ENCODE peak calls at places on chromosome 2, in ten cellular contexts. R, Y, H, C, Z, M, F, S, G and V are unnamed samples.

GRCh38 chr2:197251576-197251975 is 59.0 kb downstream of the ANKRD44 start:
- DNase-seq in F (no peak), S (no peak), Z (peak), C (no peak), M (no peak), H (no peak), R (no peak), G (no peak), Y (no peak), V (no peak)

GRCh38 chr2:216622526-216622925 is 10.7 kb upstream of the IGFBP2 start:
- DNase-seq in F (no peak), Y (no peak), C (no peak), G (no peak), M (no peak), Z (no peak), S (no peak), R (no peak), H (no peak), V (no peak)

GRCh38 chr2:219419331-219420197 is 1.4 kb downstream of the DES start:
- DNase-seq in M (no peak), Z (no peak), S (peak), R (no peak), Y (no peak), H (no peak), C (no peak), G (no peak), F (no peak), V (no peak)

GRCh38 chr2:55616509-55617159 is 788 bp downstream of the PPP4R3B start:
- DNase-seq in H (peak), Y (no peak), G (no peak), C (no peak), S (no peak), F (peak), Z (peak), M (no peak), R (peak), V (peak)

GRCh38 chr2:6639870-6640639 is 225.7 kb downstream of the CMPK2 start:
- DNase-seq in C (no peak), Z (no peak), Y (no peak), M (no peak), H (no peak), S (no peak), G (no peak), F (peak), R (no peak), V (no peak)

GRCh38 chr2:183149489-183149888 is 25.2 kb downstream of the NUP35 start:
- DNase-seq in Z (peak), M (no peak), S (no peak), F (no peak), R (no peak), G (no peak), Y (no peak), C (no peak), H (no peak), V (no peak)

GRCh38 chr2:64525323-64525625 is 1.1 kb downstream of the AFTPH start:
- DNase-seq in S (no peak), Y (no peak), M (peak), F (no peak), R (no peak), Z (peak), H (no peak), G (no peak), C (no peak), V (peak)

GRCh38 chr2:101980368-101980767 is 11.4 kb upstream of the IL1R2 start:
- DNase-seq in M (no peak), F (no peak), G (no peak), R (no peak), H (no peak), S (no peak), Z (no peak), C (no peak), Y (no peak), V (no peak)

GRCh38 chr2:172021955-172022354 is 22.2 kb downstream of the METAP1D start:
- DNase-seq in G (no peak), C (no peak), Z (peak), S (no peak), F (peak), H (no peak), R (no peak), Y (no peak), M (no peak), V (no peak)

GRCh38 chr2:224884188-224884587 is 158.1 kb downstream of the DOCK10 start:
- DNase-seq in C (no peak), G (no peak), M (no peak), H (no peak), S (no peak), R (no peak), Z (peak), Y (no peak), F (no peak), V (no peak)

GRCh38 chr2:84938194-84938879 is 32.6 kb upstream of the KCMF1 start:
- DNase-seq in G (no peak), C (no peak), M (no peak), F (no peak), S (no peak), Y (peak), Z (peak), H (peak), R (no peak), V (no peak)

GRCh38 chr2:132936261-132936660 is 266.3 kb upstream of the LYPD1 start:
- DNase-seq in H (no peak), S (no peak), G (no peak), R (no peak), Z (no peak), F (no peak), M (no peak), Y (no peak), C (no peak), V (no peak)

GRCh38 chr2:237297421-237298155 is 116.4 kb downstream of the COL6A3 start:
- DNase-seq in R (no peak), H (no peak), Y (no peak), S (no peak), C (no peak), Z (peak), M (no peak), G (no peak), F (no peak), V (no peak)

GRCh38 chr2:157460384-157460837 is 16.5 kb upstream of the CYTIP start:
- DNase-seq in C (no peak), Y (no peak), G (no peak), H (no peak), R (no peak), Z (no peak), M (no peak), F (no peak), S (no peak), V (no peak)

GRCh38 chr2:108409768-108410167 is 32.0 kb downstream of the SULT1C4 start:
- DNase-seq in G (no peak), R (no peak), H (no peak), Z (peak), Y (no peak), C (no peak), F (no peak), M (no peak), S (no peak), V (no peak)

GRCh38 chr2:18362696-18363095 is 197.8 kb downstream of the RDH14 start:
- DNase-seq in C (no peak), H (no peak), F (no peak), M (no peak), S (no peak), G (no peak), R (no peak), Y (no peak), Z (peak), V (no peak)

GRCh38 chr2:1907283-1907682 is 163.0 kb upstream of the PXDN start:
- DNase-seq in F (no peak), S (no peak), C (no peak), M (no peak), G (no peak), R (no peak), Y (no peak), H (no peak), Z (no peak), V (no peak)

GRCh38 chr2:136980303-136980702 is 215.0 kb downstream of the THSD7B start:
- DNase-seq in C (no peak), F (no peak), R (no peak), S (no peak), H (no peak), G (no peak), Z (no peak), M (no peak), Y (no peak), V (no peak)

GRCh38 chr2:55093381-55093780 is 43.1 kb upstream of the RTN4 start:
- DNase-seq in Y (peak), C (no peak), Z (peak), M (no peak), R (no peak), S (no peak), G (no peak), F (no peak), H (peak), V (no peak)

GRCh38 chr2:25926913-25927312 is 48.6 kb upstream of the ASXL2 start:
- DNase-seq in R (no peak), C (no peak), G (no peak), S (no peak), M (no peak), Z (no peak), F (no peak), H (no peak), Y (no peak), V (no peak)

GRCh38 chr2:25928668-25929067 is 50.4 kb upstream of the ASXL2 start:
- DNase-seq in Y (no peak), Z (no peak), R (no peak), H (no peak), G (no peak), F (no peak), S (no peak), M (no peak), C (no peak), V (no peak)

GRCh38 chr2:25929789-25930473 is 51.6 kb upstream of the ASXL2 start:
- DNase-seq in Z (no peak), H (no peak), G (no peak), F (no peak), C (no peak), M (no peak), Y (no peak), S (no peak), R (no peak), V (no peak)

DNA sequence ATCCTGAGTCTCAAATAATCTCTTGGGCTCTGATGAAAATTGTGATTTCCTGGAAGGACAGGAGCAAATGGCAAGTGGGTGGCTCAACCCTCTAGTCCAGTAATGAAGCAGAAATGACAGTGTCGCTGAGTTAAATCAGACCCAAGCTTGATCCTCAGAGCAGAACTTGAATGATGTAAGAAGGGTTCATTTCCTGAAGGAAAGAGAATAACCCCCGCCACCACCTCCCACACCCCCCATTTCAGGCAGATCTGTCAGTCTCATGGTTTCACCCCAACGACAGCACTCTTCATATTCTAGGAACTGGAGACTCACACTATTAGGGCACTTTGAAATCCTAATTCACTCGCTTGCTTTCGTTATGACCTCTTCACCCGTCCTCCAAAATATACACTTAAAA is 49.1 kb upstream of the ASXL2 start:
- DNase-seq in F (no peak), Y (no peak), R (no peak), Z (no peak), S (no peak), G (no peak), C (no peak), H (no peak), M (no peak), V (no peak)
- TF ChIP-seq CTCF in F (no peak), Y (no peak), R (no peak), Z (no peak), S (no peak), G (no peak), C (no peak), H (no peak), M (no peak), V (no peak)

GRCh38 chr2:177161741-177162440 is 50.7 kb upstream of the HNRNPA3 start:
- DNase-seq in M (peak), F (peak), Y (no peak), S (no peak), G (no peak), H (peak), C (no peak), R (no peak), Z (peak), V (no peak)
- TF ChIP-seq CTCF in M (peak), F (peak), Y (peak), S (peak), G (peak), H (peak), C (no peak), R (peak), Z (peak), V (peak)

GRCh38 chr2:43186679-43187374 is 39.6 kb downstream of the ZFP36L2 start:
- DNase-seq in F (no peak), Z (no peak), H (no peak), S (no peak), Y (no peak), M (no peak), R (no peak), C (peak), G (no peak), V (no peak)

GRCh38 chr2:43186321-43186678 is 40.1 kb downstream of the ZFP36L2 start:
- DNase-seq in H (no peak), Y (no peak), M (no peak), C (no peak), Z (no peak), S (no peak), G (no peak), F (no peak), R (no peak), V (no peak)

GRCh38 chr2:43183743-43184142 is 42.7 kb downstream of the ZFP36L2 start:
- DNase-seq in F (no peak), Y (no peak), Z (no peak), R (no peak), M (no peak), G (no peak), H (no peak), S (no peak), C (no peak), V (no peak)

GRCh38 chr2:43185146-43185545 is 41.3 kb downstream of the ZFP36L2 start:
- DNase-seq in H (peak), G (no peak), S (no peak), R (no peak), F (no peak), Y (peak), C (no peak), M (no peak), Z (no peak), V (no peak)

GRCh38 chr2:43184339-43184895 is 42.0 kb downstream of the ZFP36L2 start:
- DNase-seq in H (peak), S (no peak), C (no peak), Z (peak), F (no peak), R (no peak), M (no peak), G (no peak), Y (peak), V (no peak)
- TF ChIP-seq CTCF in H (no peak), S (no peak), C (no peak), Z (no peak), F (no peak), R (no peak), M (no peak), G (no peak), Y (no peak), V (no peak)

GRCh38 chr2:13524492-13524891 is 807.8 kb downstream of the TRIB2 start:
- DNase-seq in R (no peak), H (no peak), Z (no peak), M (no peak), Y (no peak), G (no peak), C (no peak), F (no peak), S (no peak), V (peak)

GRCh38 chr2:13522096-13522495 is 805.4 kb downstream of the TRIB2 start:
- DNase-seq in F (no peak), C (no peak), G (no peak), R (no peak), M (no peak), H (no peak), Z (no peak), Y (no peak), S (no peak), V (no peak)

DNA sequence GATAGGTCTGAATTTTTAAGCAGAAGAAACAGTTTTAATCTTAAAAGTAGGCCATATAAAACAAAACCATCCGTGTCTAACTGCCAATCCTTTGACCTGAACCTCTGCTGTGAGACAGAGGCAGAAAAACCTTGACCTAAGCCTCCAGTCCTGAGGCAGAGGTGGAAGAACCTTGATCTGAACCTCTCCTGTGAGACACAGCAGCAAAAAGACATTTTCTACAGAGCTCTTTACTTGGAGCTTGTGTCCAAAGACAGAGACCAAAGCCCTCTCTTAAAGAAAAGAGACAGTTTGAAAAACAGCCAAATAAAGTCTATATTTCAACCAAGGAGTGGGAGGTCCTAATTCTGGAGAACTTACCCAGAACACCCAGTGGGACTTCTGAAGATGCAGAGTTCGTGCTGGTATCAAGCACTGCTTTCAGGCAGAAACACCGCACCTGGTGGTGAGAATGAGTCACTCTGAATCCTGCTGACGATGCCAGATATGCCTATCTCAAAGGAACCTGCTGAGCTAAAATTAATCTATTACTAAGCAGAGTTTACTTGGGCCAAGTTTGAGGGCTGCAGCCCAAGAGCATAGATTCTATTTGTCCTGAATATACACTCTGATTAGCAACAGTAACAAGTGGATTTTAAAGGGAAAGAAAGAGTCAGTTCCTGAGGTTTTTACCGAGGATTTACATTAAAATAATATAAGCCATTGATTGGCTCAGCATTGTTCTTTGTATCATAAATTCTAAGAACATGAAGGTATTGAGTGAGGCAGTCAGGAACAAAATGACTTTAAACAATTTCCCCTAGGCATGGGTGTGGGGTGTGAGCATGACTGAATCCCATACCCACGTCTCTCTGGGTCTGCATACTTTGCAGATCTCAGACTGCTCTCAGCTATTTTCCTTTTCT is 806.4 kb downstream of the TRIB2 start:
- DNase-seq in Z (peak), C (no peak), H (peak), M (no peak), Y (no peak), G (no peak), F (no peak), R (no peak), S (no peak), V (peak)
- TF ChIP-seq CTCF in Z (no peak), C (no peak), H (no peak), M (no peak), Y (no peak), G (no peak), F (no peak), R (no peak), S (no peak), V (no peak)

DNA sequence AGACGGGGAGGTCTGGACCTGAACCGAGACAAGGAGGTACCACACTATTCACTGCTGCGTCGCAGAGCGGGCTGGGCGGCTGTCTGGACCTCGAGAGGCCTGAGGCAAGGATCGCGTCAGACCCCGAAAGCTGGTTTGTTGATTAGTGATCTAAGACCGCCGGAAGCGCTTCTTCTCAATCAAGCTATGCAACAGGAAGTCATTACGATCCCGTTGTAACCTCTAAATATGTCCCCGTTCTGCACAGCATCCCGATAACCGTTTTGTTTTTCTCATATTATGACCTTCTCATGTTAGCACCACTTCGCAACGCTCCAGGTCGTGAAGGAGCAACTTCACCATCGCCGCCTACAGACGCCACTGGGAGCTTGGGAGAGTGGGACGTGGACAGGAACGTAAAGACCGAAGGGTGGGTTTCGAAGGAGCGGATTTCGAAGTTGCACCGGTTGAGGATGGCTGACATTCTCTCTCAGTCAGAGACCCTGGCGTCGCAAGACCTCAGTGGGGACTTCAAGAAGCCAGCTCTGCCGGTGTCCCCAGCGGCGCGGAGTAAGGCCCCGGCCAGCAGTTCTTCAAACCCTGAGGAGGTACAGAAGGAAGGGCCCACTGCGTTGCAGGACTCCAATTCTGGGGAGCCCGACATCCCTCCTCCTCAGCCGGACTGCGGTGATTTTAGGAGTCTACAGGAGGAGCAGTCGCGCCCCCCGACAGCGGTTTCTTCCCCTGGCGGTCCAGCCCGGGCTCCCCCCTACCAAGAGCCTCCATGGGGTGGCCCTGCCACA is at the start of the genes SLC4A1AP and SUPT7L:
- DNase-seq in M (peak), Y (peak), R (peak), H (peak), S (peak), C (peak), F (peak), Z (peak), G (peak), V (peak)
- TF ChIP-seq CTCF in M (no peak), Y (peak), R (no peak), H (peak), S (no peak), C (no peak), F (peak), Z (peak), G (no peak), V (no peak)

DNA sequence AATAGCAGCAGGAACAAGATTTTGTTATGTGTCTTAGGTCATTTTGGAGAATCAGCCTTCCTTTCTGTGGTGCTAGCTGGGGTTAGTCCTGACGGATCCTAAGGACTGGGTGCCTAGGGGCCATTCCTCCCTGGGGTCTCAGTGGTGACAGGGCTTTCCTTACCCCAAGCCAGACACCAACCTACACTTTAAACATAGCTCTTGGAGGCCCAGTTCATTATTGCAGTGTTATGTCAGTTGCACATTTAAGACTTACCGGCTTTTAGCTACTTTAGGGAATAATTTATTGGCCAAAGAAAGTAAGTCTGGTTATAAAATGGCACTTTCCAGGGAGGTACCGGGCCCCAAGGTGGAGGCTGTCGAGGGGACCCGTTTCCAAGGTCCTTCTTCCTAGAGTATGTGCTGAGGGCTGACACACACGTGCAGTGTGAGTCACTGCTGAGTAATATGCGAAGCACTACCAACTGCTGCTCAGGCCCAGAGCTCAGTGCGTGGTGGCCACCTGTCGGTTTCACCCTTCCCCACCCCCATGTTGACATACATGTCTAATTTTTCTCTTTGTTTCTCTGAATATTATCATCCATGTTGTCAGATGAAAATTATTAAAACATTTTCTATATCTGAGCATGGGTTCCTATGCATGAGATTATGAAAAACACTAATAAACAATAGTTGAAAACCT is 37.0 kb upstream of the GRHL1 start:
- DNase-seq in H (peak), R (no peak), Y (peak), M (no peak), G (no peak), C (no peak), F (no peak), Z (peak), S (no peak), V (peak)
- TF ChIP-seq CTCF in H (peak), R (no peak), Y (peak), M (no peak), G (no peak), C (no peak), F (no peak), Z (peak), S (no peak), V (peak)

GRCh38 chr2:28392297-28393114 is at the start of gene FOSL2:
- DNase-seq in F (peak), S (peak), Y (peak), G (peak), M (peak), Z (peak), C (peak), R (peak), H (peak), V (peak)
- TF ChIP-seq CTCF in F (no peak), S (peak), Y (no peak), G (no peak), M (no peak), Z (no peak), C (no peak), R (no peak), H (no peak), V (no peak)

GRCh38 chr2:11534746-11535484 is 1.1 kb downstream of the GREB1 start:
- DNase-seq in M (no peak), Z (no peak), G (no peak), R (no peak), S (no peak), C (peak), H (no peak), F (peak), Y (no peak), V (no peak)
- TF ChIP-seq CTCF in M (no peak), Z (peak), G (no peak), R (no peak), S (no peak), C (peak), H (peak), F (peak), Y (peak), V (no peak)